ENCODE peak calls at places on chromosome 13, in seven cellular contexts. M is head of caudate nucleus, B is iPS-NIHi11, D is nephron progenitor cell, N is fibroblast of the conjunctiva, C is iris pigment epithelial cell, V is activated B cell treated with CpG ODN at 0.5 μM for 24 hours. E is an unnamed sample.

GRCh38 chr13:112812306-112813034 is 122.6 kb downstream of the ATP11A start:
- DNase-seq in D (no peak), B (no peak), N (no peak), C (no peak), V (no peak), M (no peak), E (no peak)

GRCh38 chr13:23433171-23434153 is at the start of gene SACS:
- DNase-seq in D (peak), C (peak), V (no peak), M (peak), N (no peak), B (peak), E (peak)

GRCh38 chr13:80010286-80010831 is 330.6 kb downstream of the SPRY2 start:
- DNase-seq in V (no peak), B (no peak), D (no peak), C (no peak), M (peak), N (no peak), E (no peak)

GRCh38 chr13:102729560-102730275 is 34.9 kb upstream of the METTL21C start:
- DNase-seq in V (no peak), N (peak), D (no peak), B (no peak), C (peak), M (no peak), E (no peak)

GRCh38 chr13:24459234-24459633 is 53.3 kb downstream of the PARP4 start:
- DNase-seq in M (no peak), D (no peak), N (peak), V (no peak), B (no peak), C (peak), E (no peak)

GRCh38 chr13:33639640-33640080 is 178.3 kb upstream of the RFC3 start:
- DNase-seq in V (no peak), M (no peak), D (no peak), C (no peak), N (no peak), B (no peak), E (no peak)

GRCh38 chr13:34358811-34359513 is 541.0 kb downstream of the RFC3 start:
- DNase-seq in V (no peak), D (no peak), N (peak), B (no peak), M (no peak), C (peak), E (no peak)

GRCh38 chr13:101942038-101942437 is 459.8 kb downstream of the FGF14 start:
- DNase-seq in M (peak), N (no peak), D (peak), V (no peak), C (peak), B (peak), E (no peak)

GRCh38 chr13:111267205-111267604 is 53.2 kb upstream of the TEX29 start:
- DNase-seq in N (no peak), B (no peak), M (no peak), V (no peak), D (no peak), C (no peak), E (no peak)

GRCh38 chr13:113153810-113154748 is 4.4 kb upstream of the PROZ start:
- DNase-seq in V (peak), M (peak), B (peak), C (peak), N (peak), D (peak), E (peak)

GRCh38 chr13:49933511-49933910 is 2.6 kb downstream of the SPRYD7 start:
- DNase-seq in D (no peak), M (no peak), C (peak), N (no peak), B (no peak), V (no peak), E (no peak)

GRCh38 chr13:27371932-27372331 is 52.5 kb upstream of the GTF3A start:
- DNase-seq in N (no peak), B (no peak), V (no peak), C (no peak), M (no peak), D (no peak), E (no peak)

GRCh38 chr13:56755181-56755580 is 385.5 kb upstream of the PRR20A start:
- DNase-seq in V (no peak), B (peak), N (no peak), M (no peak), C (no peak), D (no peak), E (peak)

GRCh38 chr13:75850915-75851314 is 214.8 kb downstream of the LMO7 start:
- DNase-seq in D (no peak), V (no peak), C (no peak), N (no peak), B (no peak), M (no peak), E (no peak)

GRCh38 chr13:30341815-30342570 is 34.6 kb upstream of the KATNAL1 start:
- DNase-seq in C (peak), B (peak), M (peak), D (no peak), V (no peak), N (peak), E (no peak)

GRCh38 chr13:24540236-24541126 is 27.9 kb upstream of the PARP4 start:
- DNase-seq in B (peak), N (no peak), D (peak), V (no peak), C (peak), M (no peak), E (peak)

GRCh38 chr13:113533441-113533840 is 42.9 kb upstream of the DCUN1D2 start:
- DNase-seq in C (no peak), M (no peak), B (no peak), N (no peak), D (no peak), V (no peak), E (no peak)

GRCh38 chr13:38979891-38980627 is 10.6 kb downstream of the STOML3 start:
- DNase-seq in M (peak), V (no peak), C (peak), N (no peak), D (no peak), B (no peak), E (no peak)

GRCh38 chr13:28429685-28430290 is 65.1 kb downstream of the FLT1 start:
- DNase-seq in C (peak), D (no peak), M (no peak), B (peak), N (no peak), V (peak), E (no peak)

GRCh38 chr13:50592412-50593145 is 250.9 kb downstream of the DLEU7 start:
- DNase-seq in C (peak), D (no peak), N (no peak), M (no peak), B (no peak), V (no peak), E (no peak)

GRCh38 chr13:26709461-26709860 is 51.1 kb downstream of the GPR12 start:
- DNase-seq in M (no peak), V (no peak), N (no peak), D (no peak), B (no peak), C (no peak), E (no peak)

GRCh38 chr13:26599885-26600284 is 42.4 kb downstream of the WASF3 start:
- DNase-seq in M (no peak), C (no peak), B (no peak), N (no peak), D (no peak), V (no peak), E (no peak)

GRCh38 chr13:50412046-50412617 is 396.9 kb downstream of the KCNRG start:
- DNase-seq in V (no peak), N (no peak), D (no peak), M (no peak), C (no peak), B (no peak), E (no peak)

GRCh38 chr13:47256618-47257017 is 359.8 kb upstream of the HTR2A start:
- DNase-seq in V (no peak), D (no peak), C (peak), M (no peak), N (no peak), B (no peak), E (no peak)

GRCh38 chr13:94710881-94711560 is 1.3 kb downstream of the SOX21 start:
- DNase-seq in B (peak), M (no peak), C (no peak), V (no peak), D (peak), N (no peak), E (peak)

GRCh38 chr13:70391678-70392077 is 283.4 kb upstream of the KLHL1 start:
- DNase-seq in B (no peak), V (no peak), D (no peak), C (no peak), N (no peak), M (no peak), E (no peak)

GRCh38 chr13:24270639-24271131 is 38.7 kb upstream of the C1QTNF9 start:
- DNase-seq in V (no peak), M (peak), N (no peak), C (peak), B (no peak), D (no peak), E (peak)

GRCh38 chr13:33017410-33017929 is 1.2 kb downstream of the KL start:
- DNase-seq in V (no peak), D (peak), C (peak), B (peak), N (no peak), M (peak), E (peak)

GRCh38 chr13:36758345-36758744 is 60.7 kb upstream of the RFXAP start:
- DNase-seq in C (no peak), M (no peak), D (no peak), B (no peak), N (no peak), V (no peak), E (no peak)

GRCh38 chr13:47036291-47037008 is 139.6 kb upstream of the HTR2A start:
- DNase-seq in M (no peak), C (no peak), V (no peak), N (no peak), B (peak), D (no peak), E (no peak)

GRCh38 chr13:74978596-74978995 is 503.4 kb downstream of the TBC1D4 start:
- DNase-seq in C (no peak), D (peak), M (peak), N (no peak), B (peak), V (no peak), E (no peak)

GRCh38 chr13:25686831-25687495 is 315.2 kb downstream of the ATP8A2 start:
- DNase-seq in M (no peak), D (no peak), B (no peak), C (no peak), V (no peak), N (no peak), E (no peak)

GRCh38 chr13:98267080-98267912 is 90.2 kb upstream of the RNF113B start:
- DNase-seq in N (no peak), V (no peak), C (peak), M (no peak), B (no peak), D (no peak), E (no peak)

GRCh38 chr13:20294497-20294896 is 62.4 kb upstream of the GJB6 start:
- DNase-seq in V (no peak), B (peak), M (no peak), N (no peak), C (no peak), D (no peak), E (no peak)

GRCh38 chr13:48731957-48732569 is 78.3 kb downstream of the CYSLTR2 start:
- DNase-seq in N (no peak), B (peak), D (peak), M (no peak), C (peak), V (peak), E (peak)

E was measured in HEK293T.